ENCODE peak calls at places on chromosomes 5 and 9, in six cellular contexts. Z is pancreas; E is CD8-positive, alpha-beta T cell; M is heart left ventricle; H is lower lobe of right lung; B is heart right ventricle. A is an unnamed sample. For H3K4me1, the result is how much of the 10 kb centered on the place peaks cover.

GRCh38 chr9:121281614-121282291 is 13.8 kb downstream of the GSN start:
- DNase-seq in M (peak), Z (peak), B (peak), E (no peak), H (peak), A (no peak)

GRCh38 chr5:122330881-122331280 is 18.8 kb downstream of the SNCAIP start:
- DNase-seq in B (no peak), H (no peak), M (no peak), E (no peak), Z (no peak), A (no peak)

GRCh38 chr5:10475931-10476687 is 34.4 kb downstream of the ROPN1L start:
- DNase-seq in B (no peak), H (no peak), Z (no peak), E (no peak), M (no peak), A (no peak)

GRCh38 chr5:16492398-16493175 is 27.0 kb upstream of the ZNF622 start:
- DNase-seq in H (no peak), M (peak), B (peak), Z (peak), E (no peak), A (no peak)

GRCh38 chr9:22529426-22530199 is 83.0 kb downstream of the DMRTA1 start:
- DNase-seq in H (no peak), B (no peak), M (no peak), Z (no peak), E (no peak), A (no peak)

GRCh38 chr5:53490747-53491146 is 10.3 kb downstream of the FST start:
- DNase-seq in E (no peak), B (no peak), H (no peak), M (no peak), Z (no peak), A (no peak)

GRCh38 chr5:16853511-16853910 is 82.6 kb downstream of the MYO10 start:
- DNase-seq in Z (no peak), B (no peak), H (no peak), M (no peak), E (no peak), A (no peak)

GRCh38 chr9:76232861-76233499 is 161.2 kb downstream of the RFK start:
- DNase-seq in M (no peak), E (no peak), Z (no peak), H (no peak), B (no peak), A (no peak)

GRCh38 chr5:39947657-39948056 is 522.9 kb upstream of the DAB2 start:
- DNase-seq in Z (peak), M (no peak), H (no peak), B (no peak), E (no peak), A (no peak)

GRCh38 chr9:86637515-86637914 is 283.3 kb upstream of the TUT7 start:
- DNase-seq in H (no peak), M (peak), B (peak), E (no peak), Z (peak), A (no peak)

GRCh38 chr9:87604886-87605588 is 107.4 kb downstream of the DAPK1 start:
- DNase-seq in E (no peak), Z (no peak), H (no peak), B (no peak), M (no peak), A (no peak)

GRCh38 chr9:89171693-89172092 is 6.9 kb downstream of the SHC3 start:
- DNase-seq in H (no peak), E (no peak), B (no peak), M (no peak), Z (no peak), A (no peak)

GRCh38 chr5:127899214-127899610 is 184.4 kb upstream of the SLC12A2 start:
- DNase-seq in B (no peak), M (no peak), Z (no peak), H (no peak), E (no peak), A (no peak)

GRCh38 chr5:132678735-132679134 is 4.9 kb downstream of the IL4 start:
- DNase-seq in H (no peak), M (no peak), E (no peak), B (no peak), Z (no peak), A (no peak)

GRCh38 chr9:104278929-104279500 is 184.9 kb downstream of the SMC2 start:
- DNase-seq in B (no peak), H (no peak), Z (no peak), E (no peak), M (no peak), A (no peak)

GRCh38 chr9:125971050-125971449 is 223.9 kb downstream of the PBX3 start:
- DNase-seq in H (no peak), Z (no peak), M (no peak), E (no peak), B (no peak), A (no peak)

GRCh38 chr5:116145416-116145815 is 60.6 kb downstream of the COMMD10 start:
- DNase-seq in B (no peak), E (peak), M (no peak), H (no peak), Z (no peak), A (no peak)

GRCh38 chr5:93433422-93433821 is 147.6 kb downstream of the NR2F1-AS1 start:
- DNase-seq in Z (no peak), E (no peak), M (no peak), H (no peak), B (no peak), A (no peak)

GRCh38 chr5:10538789-10539684 is 24.8 kb upstream of the ANKRD33B start:
- DNase-seq in H (no peak), B (no peak), E (no peak), M (no peak), Z (no peak), A (no peak)

GRCh38 chr5:108046955-108047670 is 334.8 kb downstream of the FBXL17 start:
- DNase-seq in E (no peak), H (no peak), Z (no peak), M (no peak), B (no peak), A (no peak)

GRCh38 chr9:135821116-135821515 is 86.2 kb downstream of the CAMSAP1 start:
- DNase-seq in B (no peak), M (no peak), H (no peak), E (no peak), Z (no peak), A (no peak)

GRCh38 chr5:87784869-87785268 is 372.1 kb upstream of the CCNH start:
- DNase-seq in Z (no peak), H (no peak), E (no peak), B (no peak), M (no peak), A (no peak)

GRCh38 chr5:135217669-135218485 is 181.2 kb downstream of the MACROH2A1 start:
- DNase-seq in Z (no peak), H (no peak), M (peak), B (no peak), E (no peak), A (peak)

GRCh38 chr9:94480205-94480604 is 74.7 kb upstream of the PCAT7 start:
- DNase-seq in M (no peak), B (no peak), Z (no peak), H (no peak), E (no peak), A (no peak)

GRCh38 chr5:171678631-171679030 is 107.0 kb upstream of the SMIM23 start:
- DNase-seq in B (no peak), Z (no peak), E (no peak), H (no peak), M (no peak), A (no peak)

GRCh38 chr5:38008198-38008597 is 168.4 kb upstream of the GDNF start:
- DNase-seq in M (no peak), Z (no peak), B (no peak), H (no peak), E (no peak), A (no peak)

GRCh38 chr9:135087489-135087791 is at the start of gene OLFM1:
- DNase-seq in M (peak), B (peak), H (peak), E (no peak), Z (peak), A (peak)

GRCh38 chr5:177304392-177305119 is 957 bp downstream of the PRELID1 start:
- DNase-seq in Z (no peak), M (no peak), E (no peak), B (no peak), H (no peak), A (no peak)

GRCh38 chr5:153964201-153965101 is 74.3 kb downstream of the FAM114A2 start:
- DNase-seq in E (no peak), B (no peak), M (no peak), H (no peak), Z (no peak), A (no peak)

GRCh38 chr9:71353723-71354122 is 232.3 kb upstream of the TRPM3 start:
- DNase-seq in Z (no peak), B (no peak), E (no peak), M (no peak), H (no peak), A (no peak)

GRCh38 chr9:136713555-136713949 is 1.2 kb downstream of the DIPK1B start:
- DNase-seq in E (no peak), H (no peak), B (no peak), M (peak), Z (no peak), A (no peak)

GRCh38 chr5:154197801-154198461 is 7.4 kb downstream of the GALNT10 start:
- DNase-seq in E (peak), M (no peak), Z (no peak), H (peak), B (no peak), A (peak)

GRCh38 chr5:122258840-122259239 is 53.2 kb upstream of the SNCAIP start:
- DNase-seq in E (no peak), Z (no peak), B (no peak), M (no peak), H (no peak), A (no peak)

GRCh38 chr5:55645304-55645703 is 66.8 kb downstream of the SLC38A9 start:
- DNase-seq in Z (no peak), E (no peak), B (no peak), H (no peak), M (no peak), A (peak)

GRCh38 chr5:149416977-149417713 is 38.1 kb upstream of the IL17B start:
- DNase-seq in H (peak), E (no peak), M (no peak), Z (no peak), B (peak), A (no peak)

GRCh38 chr5:140037012-140037411 is 6.1 kb downstream of the NRG2 start:
- DNase-seq in Z (no peak), B (no peak), E (no peak), H (no peak), M (no peak), A (no peak)

GRCh38 chr5:140039561-140039960 is 3.5 kb downstream of the NRG2 start:
- DNase-seq in B (no peak), E (no peak), M (no peak), Z (peak), H (no peak), A (no peak)

GRCh38 chr5:140035881-140036280 is 7.2 kb downstream of the NRG2 start:
- DNase-seq in B (peak), H (no peak), E (no peak), M (peak), Z (no peak), A (no peak)

GRCh38 chr5:140040358-140040757 is 2.7 kb downstream of the NRG2 start:
- DNase-seq in H (no peak), B (no peak), M (no peak), E (no peak), Z (no peak), A (no peak)

DNA sequence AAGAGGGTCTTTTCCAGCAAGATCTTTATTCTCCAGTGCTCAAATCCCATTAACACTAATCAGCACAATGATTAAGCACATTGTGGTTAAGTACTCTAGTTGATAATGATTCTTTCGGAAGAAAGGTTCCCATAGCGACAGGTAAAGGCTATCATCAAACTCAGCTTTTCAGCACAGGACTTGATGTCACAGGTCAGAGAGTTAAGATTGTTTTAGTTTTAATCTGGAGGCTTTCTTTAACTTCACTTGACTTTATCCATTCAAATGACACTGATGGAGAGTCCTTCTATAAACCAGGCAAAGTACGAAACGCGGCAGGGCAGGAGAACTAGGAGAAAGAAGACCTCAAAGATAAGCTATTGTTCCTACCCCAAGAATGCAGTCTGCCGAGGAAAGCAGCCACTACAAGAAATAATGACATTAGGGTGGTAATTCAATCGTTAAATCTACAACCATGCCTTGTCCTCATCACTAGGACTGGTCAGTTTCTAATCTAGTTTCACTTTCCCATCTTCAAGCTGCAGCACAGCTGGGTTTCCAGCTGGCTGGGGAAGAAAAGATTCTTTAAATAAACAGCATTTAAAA is 4.6 kb downstream of the NRG2 start:
- DNase-seq in H (no peak), E (no peak), M (no peak), B (no peak), Z (no peak), A (no peak)
- H3K4me3 ChIP-seq in H (peak), E (no peak), M (peak), B (peak), Z (peak), A (peak)

GRCh38 chr9:38019731-38020130 is 49.3 kb downstream of the SHB start:
- DNase-seq in Z (no peak), E (no peak), M (no peak), H (no peak), B (no peak), A (no peak)

GRCh38 chr9:38018230-38018963 is 50.6 kb downstream of the SHB start:
- DNase-seq in E (no peak), M (no peak), B (no peak), H (no peak), Z (no peak), A (no peak)

GRCh38 chr9:38020251-38021076 is 48.6 kb downstream of the SHB start:
- DNase-seq in B (no peak), H (no peak), E (no peak), M (no peak), Z (no peak), A (no peak)

GRCh38 chr9:38017885-38018186 is 51.2 kb downstream of the SHB start:
- DNase-seq in B (no peak), M (no peak), H (no peak), E (no peak), Z (no peak), A (no peak)

GRCh38 chr9:38018964-38019602 is 49.9 kb downstream of the SHB start:
- DNase-seq in M (no peak), E (no peak), Z (peak), H (peak), B (no peak), A (peak)
- H3K4me1 ChIP-seq in M (half or more), E (under half), Z (under half), H (half or more), B (half or more), A (half or more)

DNA sequence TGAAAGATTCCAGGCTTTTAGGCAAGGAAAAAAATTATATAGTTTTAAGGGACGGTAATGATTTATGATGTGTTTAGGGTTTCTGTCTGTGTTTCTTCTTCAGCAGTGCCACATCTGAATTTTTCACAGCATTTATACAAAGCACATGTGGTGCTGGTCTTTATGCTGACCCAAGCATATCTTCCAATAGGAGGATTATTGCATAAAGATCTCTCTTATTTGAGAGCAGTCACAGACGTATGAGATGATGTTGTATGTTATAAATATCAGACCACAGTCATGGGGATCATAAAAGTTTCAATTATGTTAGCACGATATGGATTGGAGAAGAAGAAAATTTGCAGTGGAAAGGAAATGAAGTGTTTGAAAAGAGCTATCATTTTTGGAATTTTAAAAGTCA is 150.9 kb downstream of the RASEF start:
- DNase-seq in E (no peak), Z (no peak), B (no peak), H (no peak), M (no peak), A (no peak)
- H3K27ac ChIP-seq in E (no peak), Z (no peak), B (no peak), H (no peak), M (no peak), A (no peak)

GRCh38 chr9:130996672-130997394 is 12.1 kb upstream of the LAMC3 start:
- DNase-seq in Z (no peak), H (no peak), M (no peak), E (no peak), B (no peak), A (no peak)
- H3K4me3 ChIP-seq in Z (no peak), H (no peak), M (no peak), E (no peak), B (no peak), A (no peak)

GRCh38 chr5:141389153-141390042 is 1.9 kb downstream of the PCDHGB4 start:
- DNase-seq in E (no peak), Z (no peak), B (no peak), H (no peak), M (no peak), A (no peak)
- H3K4me1 ChIP-seq in E (under half), Z (under half), B (under half), H (under half), M (under half), A (under half)

DNA sequence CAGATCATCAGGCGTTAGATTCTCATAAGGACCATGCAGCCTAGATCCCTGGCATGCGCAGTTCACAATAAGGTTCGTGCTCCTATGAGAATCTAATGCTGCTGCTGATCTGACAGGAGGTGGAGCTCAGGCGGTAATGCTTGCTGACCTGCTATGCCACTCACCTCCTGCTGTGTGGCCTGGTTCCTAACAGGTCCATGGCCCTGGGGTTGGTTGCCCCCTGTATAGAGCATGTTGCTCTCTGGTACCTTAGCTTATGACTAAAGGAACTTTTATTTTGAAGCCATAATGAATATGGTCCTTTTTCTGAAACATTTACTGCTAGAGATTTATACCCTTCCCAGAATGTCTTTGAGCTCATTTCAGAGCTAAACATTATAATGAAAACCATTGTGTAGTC is 3.1 kb downstream of the MAN2A1 start:
- DNase-seq in Z (no peak), B (no peak), M (no peak), E (no peak), H (no peak), A (no peak)
- H3K27ac ChIP-seq in Z (no peak), B (no peak), M (no peak), E (no peak), H (no peak), A (no peak)

DNA sequence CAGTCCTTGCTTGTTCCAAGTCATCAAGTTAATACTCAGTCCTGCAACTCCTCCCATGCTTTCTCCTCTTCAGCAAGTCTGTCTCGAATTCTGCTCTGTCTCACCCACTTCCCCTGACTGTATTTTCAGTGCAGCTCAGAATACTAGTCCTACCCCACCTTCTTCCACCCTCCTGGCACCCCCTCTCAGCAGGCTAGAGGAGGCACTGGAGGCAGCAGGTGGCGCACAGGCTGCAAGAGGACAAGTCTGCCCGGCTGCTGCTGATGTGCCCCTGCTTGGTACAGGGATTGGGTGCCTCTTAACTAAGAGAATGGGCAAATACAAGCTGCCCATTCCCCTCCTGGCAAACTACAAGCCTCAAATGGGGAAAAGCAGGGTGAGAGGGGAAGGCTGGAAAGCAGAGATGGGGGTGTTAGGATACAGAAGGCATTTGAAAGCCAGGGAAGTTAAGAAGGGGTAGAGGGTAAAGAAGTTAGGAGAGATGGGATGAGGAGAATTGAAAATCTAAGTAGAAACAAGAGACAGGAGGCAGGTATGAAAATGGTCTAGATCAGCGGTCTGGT is 5.0 kb downstream of the TLN1 start:
- DNase-seq in Z (no peak), H (peak), B (peak), M (peak), E (peak), A (no peak)
- H3K4me3 ChIP-seq in Z (no peak), H (peak), B (no peak), M (peak), E (no peak), A (no peak)

GRCh38 chr9:91902465-91903125 is 47.4 kb downstream of the ROR2 start:
- DNase-seq in M (no peak), E (no peak), B (no peak), Z (no peak), H (no peak), A (no peak)
- H3K4me1 ChIP-seq in M (under half), E (under half), B (under half), Z (under half), H (under half), A (under half)

DNA sequence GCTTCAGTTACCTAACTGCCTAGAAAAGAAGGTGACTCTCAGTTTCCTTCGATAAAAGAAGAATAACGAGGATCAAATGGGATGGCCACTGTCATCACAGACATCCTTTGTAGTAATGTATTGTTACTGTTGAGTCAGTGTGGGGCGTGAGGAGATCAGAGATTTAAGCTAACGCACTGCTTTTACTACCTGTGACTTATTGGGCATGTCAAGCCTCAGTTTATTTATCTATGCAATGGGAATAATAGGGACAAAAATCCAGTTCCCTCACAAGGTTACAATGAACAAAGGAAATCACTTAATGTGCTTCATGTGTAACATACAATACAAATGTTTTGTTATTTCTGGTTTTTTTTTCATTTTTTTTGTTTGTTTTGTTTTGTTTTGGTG is 255 bp upstream of the TRPM6 start:
- DNase-seq in H (no peak), M (no peak), B (no peak), E (no peak), Z (no peak), A (no peak)
- H3K27ac ChIP-seq in H (peak), M (no peak), B (peak), E (no peak), Z (peak), A (no peak)

A was measured in SJSA1.